ENCODE peak calls at places on chromosomes 6 and 20, in five cellular contexts. Y is heart right ventricle, U is astrocyte, O is upper lobe of right lung, E is neuronal stem cell. W is an unnamed sample. For H3K4me1 and H3K36me3, the result is how much of the 10 kb centered on the place peaks cover.

GRCh38 chr6:33082702-33083101 is 6.9 kb downstream of the HLA-DPB1 start:
- DNase-seq in Y (no peak), U (no peak), O (peak), E (no peak), W (peak)

GRCh38 chr20:10982692-10983091 is 308.9 kb upstream of the JAG1 start:
- DNase-seq in Y (peak), U (peak), O (no peak), E (no peak), W (no peak)

GRCh38 chr6:20056350-20056992 is 155.8 kb downstream of the MBOAT1 start:
- DNase-seq in Y (no peak), U (peak), O (no peak), E (peak), W (no peak)

GRCh38 chr20:34018166-34018565 is 24.5 kb downstream of the RALY start:
- DNase-seq in Y (no peak), U (no peak), O (no peak), E (no peak), W (no peak)

GRCh38 chr20:61744691-61745396 is 320.8 kb downstream of the TAF4 start:
- DNase-seq in Y (no peak), U (peak), O (no peak), E (no peak), W (peak)

GRCh38 chr6:35294308-35294945 is 3.2 kb upstream of the DEF6 start:
- DNase-seq in Y (no peak), U (no peak), O (no peak), E (peak), W (no peak)

GRCh38 chr20:23039885-23040508 is 4.9 kb downstream of the SSTR4 start:
- DNase-seq in Y (no peak), U (no peak), O (no peak), E (no peak), W (no peak)

GRCh38 chr20:62025832-62026563 is 39.7 kb downstream of the TAF4 start:
- DNase-seq in Y (no peak), U (peak), O (no peak), E (no peak), W (no peak)

GRCh38 chr6:144742779-144743178 is 457.6 kb downstream of the UTRN start:
- DNase-seq in Y (no peak), U (no peak), O (no peak), E (no peak), W (no peak)

GRCh38 chr6:111841822-111842221 is 31.4 kb downstream of the FYN start:
- DNase-seq in Y (no peak), U (peak), O (no peak), E (no peak), W (no peak)

GRCh38 chr20:11995750-11996567 is 78.3 kb downstream of the BTBD3 start:
- DNase-seq in Y (no peak), U (peak), O (no peak), E (no peak), W (no peak)

GRCh38 chr6:142893088-142893487 is 51.9 kb downstream of the HIVEP2 start:
- DNase-seq in Y (no peak), U (peak), O (no peak), E (no peak), W (no peak)

GRCh38 chr20:35497780-35498189 is 31.7 kb downstream of the C20orf173 start:
- DNase-seq in Y (peak), U (no peak), O (peak), E (no peak), W (no peak)

GRCh38 chr6:38266921-38267354 is 372.8 kb downstream of the BTBD9 start:
- DNase-seq in Y (no peak), U (no peak), O (no peak), E (no peak), W (no peak)
- H3K4me1 ChIP-seq in Y (under half), U (half or more), O (under half), E (half or more), W (under half)

GRCh38 chr6:30194797-30195690 is 18.2 kb downstream of the TRIM26 start:
- DNase-seq in Y (no peak), U (no peak), O (no peak), E (no peak), W (no peak)
- H3K36me3 ChIP-seq in Y (under half), U (under half), O (half or more), E (half or more), W (half or more)

GRCh38 chr20:59385038-59385437 is 84.6 kb downstream of the EDN3 start:
- DNase-seq in Y (no peak), U (no peak), O (no peak), E (no peak), W (no peak)

GRCh38 chr20:59385461-59385860 is 85.0 kb downstream of the EDN3 start:
- DNase-seq in Y (no peak), U (no peak), O (no peak), E (no peak), W (no peak)

GRCh38 chr20:59387891-59388290 is 87.5 kb downstream of the EDN3 start:
- DNase-seq in Y (no peak), U (no peak), O (no peak), E (no peak), W (no peak)

GRCh38 chr20:59388402-59388801 is 88.0 kb downstream of the EDN3 start:
- DNase-seq in Y (no peak), U (no peak), O (no peak), E (no peak), W (no peak)

DNA sequence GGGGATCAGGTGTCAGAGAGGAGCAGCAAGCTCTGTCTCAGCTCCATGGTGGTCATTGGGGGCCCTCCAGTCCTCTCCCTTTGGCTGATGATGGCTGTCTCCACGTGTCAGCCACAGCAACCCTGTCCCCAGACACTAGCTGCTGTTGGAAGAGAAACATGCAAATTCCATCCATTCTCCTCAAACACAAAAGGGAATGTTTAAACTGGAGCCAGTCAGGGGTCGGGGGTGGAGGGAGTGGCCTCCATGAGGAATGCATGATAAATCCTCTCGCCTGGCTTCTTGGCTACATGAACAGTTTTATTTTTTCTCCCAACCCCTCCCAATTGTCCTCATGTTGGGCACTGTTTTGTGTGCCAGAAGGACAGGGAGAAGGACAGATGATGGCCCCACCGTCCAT is 86.4 kb downstream of the EDN3 start:
- DNase-seq in Y (no peak), U (no peak), O (no peak), E (no peak), W (no peak)
- H3K4me1 ChIP-seq in Y (under half), U (under half), O (under half), E (under half), W (under half)

GRCh38 chr20:6689339-6689973 is 78.0 kb upstream of the BMP2 start:
- DNase-seq in Y (no peak), U (no peak), O (no peak), E (no peak), W (no peak)

GRCh38 chr20:6696001-6696400 is 71.5 kb upstream of the BMP2 start:
- DNase-seq in Y (no peak), U (no peak), O (no peak), E (no peak), W (no peak)

GRCh38 chr20:6693178-6693807 is 74.2 kb upstream of the BMP2 start:
- DNase-seq in Y (no peak), U (no peak), O (no peak), E (no peak), W (no peak)

GRCh38 chr20:6692566-6693168 is 74.8 kb upstream of the BMP2 start:
- DNase-seq in Y (peak), U (no peak), O (no peak), E (no peak), W (no peak)

DNA sequence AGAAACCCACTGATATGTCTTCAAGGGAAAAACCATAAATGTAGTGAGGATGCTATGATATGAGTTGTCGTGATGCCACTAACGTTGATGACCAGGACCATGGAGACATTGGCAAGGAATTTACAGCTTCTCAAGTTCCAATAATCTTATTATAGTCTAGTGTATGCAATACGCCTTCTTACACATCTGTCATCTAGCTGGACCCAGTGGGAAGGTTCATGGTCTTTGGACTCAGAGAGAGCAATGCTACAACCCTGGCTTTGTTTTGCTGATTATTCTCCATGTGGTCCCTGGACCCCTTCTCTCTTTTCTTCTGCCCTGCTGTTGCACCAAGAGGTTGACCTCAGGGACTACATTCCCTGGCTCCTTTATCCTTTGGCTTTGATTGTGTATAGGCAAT is 75.9 kb upstream of the BMP2 start:
- DNase-seq in Y (no peak), U (no peak), O (no peak), E (no peak), W (no peak)
- H3K36me3 ChIP-seq in Y (under half), U (under half), O (under half), E (under half), W (under half)

W was measured in lower lobe of right lung.